ENCODE peak calls at places on chromosomes 7 and 10, in four cellular contexts. O, K, F and C are unnamed samples. For H3K36me3, the result is how much of the 10 kb centered on the place peaks cover.

GRCh38 chr7:124813962-124814798 is 48.6 kb upstream of the GPR37 start:
- DNase-seq in O (no peak), K (no peak), F (no peak), C (no peak)

GRCh38 chr7:7698930-7699329 is 19.5 kb downstream of the RPA3 start:
- DNase-seq in O (no peak), K (no peak), F (no peak), C (no peak)

GRCh38 chr7:47283497-47284131 is 298.3 kb downstream of the TNS3 start:
- DNase-seq in O (peak), K (no peak), F (no peak), C (no peak)

GRCh38 chr10:70729763-70730357 is 55.3 kb downstream of the TBATA start:
- DNase-seq in O (no peak), K (peak), F (peak), C (peak)

GRCh38 chr7:1899201-1899600 is 229.1 kb downstream of the ELFN1 start:
- DNase-seq in O (no peak), K (peak), F (peak), C (peak)

GRCh38 chr7:137930616-137931015 is 71.3 kb downstream of the CREB3L2 start:
- DNase-seq in O (peak), K (no peak), F (peak), C (no peak)

GRCh38 chr7:1961776-1962276 is 270.9 kb downstream of the MAD1L1 start:
- DNase-seq in O (peak), K (no peak), F (peak), C (no peak)

GRCh38 chr7:41629711-41630111 is 73.2 kb downstream of the INHBA start:
- DNase-seq in O (no peak), K (no peak), F (no peak), C (no peak)

GRCh38 chr10:43867667-43868361 is 219.1 kb upstream of the ZNF32 start:
- DNase-seq in O (no peak), K (no peak), F (peak), C (no peak)

GRCh38 chr7:115707684-115708341 is 322.8 kb downstream of the TFEC start:
- DNase-seq in O (no peak), K (no peak), F (no peak), C (no peak)

GRCh38 chr10:49365275-49365674 is 30.6 kb downstream of the DRGX start:
- DNase-seq in O (no peak), K (no peak), F (no peak), C (no peak)

GRCh38 chr10:75778665-75779064 is 347.2 kb downstream of the LRMDA start:
- DNase-seq in O (no peak), K (no peak), F (no peak), C (no peak)

GRCh38 chr10:50316695-50317648 is 65.7 kb upstream of the ASAH2 start:
- DNase-seq in O (peak), K (no peak), F (no peak), C (no peak)

GRCh38 chr7:64869912-64870562 is 33.0 kb upstream of the ZNF273 start:
- DNase-seq in O (no peak), K (no peak), F (no peak), C (no peak)

GRCh38 chr10:30996481-30996980 is 35.1 kb downstream of the ZNF438 start:
- DNase-seq in O (no peak), K (no peak), F (no peak), C (no peak)

GRCh38 chr10:30169342-30169741 is 110.0 kb upstream of the JCAD start:
- DNase-seq in O (no peak), K (no peak), F (no peak), C (no peak)

GRCh38 chr10:134205-134742 is 981 bp upstream of the ZMYND11 start:
- DNase-seq in O (peak), K (no peak), F (peak), C (peak)

GRCh38 chr7:48438196-48438595 is 266.9 kb downstream of the ABCA13 start:
- DNase-seq in O (no peak), K (no peak), F (peak), C (no peak)

GRCh38 chr10:60955957-60956425 is 12.0 kb upstream of the RHOBTB1 start:
- DNase-seq in O (peak), K (no peak), F (peak), C (no peak)

GRCh38 chr7:147535619-147536200 is 1054.9 kb upstream of the C7orf33 start:
- DNase-seq in O (peak), K (no peak), F (peak), C (no peak)

GRCh38 chr7:133115596-133115995 is 33.7 kb upstream of the CHCHD3 start:
- DNase-seq in O (no peak), K (no peak), F (no peak), C (no peak)

GRCh38 chr7:5699951-5700384 is 81.5 kb downstream of the RNF216 start:
- DNase-seq in O (peak), K (no peak), F (no peak), C (no peak)

GRCh38 chr7:102469972-102470825 is 5.4 kb downstream of the LRWD1 start:
- DNase-seq in O (no peak), K (peak), F (no peak), C (no peak)

GRCh38 chr7:13952921-13953320 is 36.5 kb downstream of the ETV1 start:
- DNase-seq in O (no peak), K (no peak), F (no peak), C (no peak)

GRCh38 chr7:193538-194256 is 1.3 kb downstream of the FAM20C start:
- DNase-seq in O (peak), K (no peak), F (peak), C (no peak)

GRCh38 chr10:24462889-24463552 is 254.1 kb downstream of the KIAA1217 start:
- DNase-seq in O (no peak), K (no peak), F (peak), C (peak)
- TF ChIP-seq CTCF in O (peak), K (peak), F (peak), C (no peak)

GRCh38 chr10:95262763-95263518 is 27.9 kb downstream of the PDLIM1 start:
- DNase-seq in O (no peak), K (no peak), F (no peak), C (no peak)
- H3K36me3 ChIP-seq in O (under half), K (under half), F (under half), C (under half)

GRCh38 chr10:103678104-103678526 is 177.3 kb downstream of the SH3PXD2A start:
- DNase-seq in O (no peak), K (peak), F (peak), C (peak)
- H3K4me3 ChIP-seq in O (no peak), K (peak), F (peak), C (no peak)

DNA sequence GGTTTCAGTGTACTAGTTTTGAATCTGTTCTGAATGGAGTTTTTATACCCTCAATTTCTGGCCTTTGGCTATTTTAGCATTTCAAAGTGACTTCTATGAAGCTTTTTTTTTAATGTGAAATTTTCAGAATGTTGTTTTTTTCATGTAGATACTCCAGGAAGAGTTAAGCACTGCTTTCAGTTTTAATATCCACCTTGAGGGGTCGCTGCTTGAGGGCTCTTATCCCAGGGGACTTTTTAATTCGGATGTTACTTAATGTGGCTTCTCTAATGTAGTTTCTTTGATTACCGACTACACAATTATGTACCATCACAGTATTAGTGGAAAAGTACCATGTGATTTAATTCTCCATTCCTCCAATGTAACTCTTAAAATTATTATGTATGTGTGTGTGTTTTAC is 5.2 kb downstream of the IFIT5 start:
- DNase-seq in O (no peak), K (no peak), F (peak), C (no peak)
- TF ChIP-seq CTCF in O (no peak), K (peak), F (peak), C (no peak)